ENCODE peak calls at places on chromosomes 3 and 15, in eight cellular contexts. One of them, this sample, is unnamed.

GRCh38 chr3:24244491-24244890 is 250.2 kb downstream of the THRB start:
- DNase-seq in osteoblast: no peak
- DNase-seq in BJ: no peak
- DNase-seq in IMR-90: no peak
- DNase-seq in fibroblast of lung: no peak
- DNase-seq in A673: no peak
- DNase-seq in psoas muscle: no peak
- DNase-seq in left lung: no peak
- DNase-seq in this sample: no peak

GRCh38 chr15:89731275-89731674 is 19.8 kb downstream of the MESP1 start:
- DNase-seq in psoas muscle: no peak
- DNase-seq in osteoblast: no peak
- DNase-seq in fibroblast of lung: no peak
- DNase-seq in IMR-90: no peak
- DNase-seq in left lung: no peak
- DNase-seq in A673: no peak
- DNase-seq in BJ: no peak
- DNase-seq in this sample: no peak

GRCh38 chr3:29324180-29324651 is 43.3 kb downstream of the RBMS3 start:
- DNase-seq in fibroblast of lung: peak; percentile 80
- DNase-seq in BJ: no peak
- DNase-seq in psoas muscle: peak; percentile 50
- DNase-seq in left lung: peak; percentile 68
- DNase-seq in IMR-90: peak; percentile 67
- DNase-seq in osteoblast: peak; percentile 43
- DNase-seq in A673: peak; percentile 45
- DNase-seq in this sample: no peak

GRCh38 chr15:81511160-81511559 is 137.1 kb upstream of the TMC3 start:
- DNase-seq in IMR-90: peak; percentile 70
- DNase-seq in psoas muscle: no peak
- DNase-seq in osteoblast: no peak
- DNase-seq in fibroblast of lung: peak; percentile 81
- DNase-seq in BJ: no peak
- DNase-seq in left lung: no peak
- DNase-seq in A673: no peak
- DNase-seq in this sample: no peak

GRCh38 chr3:38005076-38006020 is 14.8 kb downstream of the VILL start:
- DNase-seq in osteoblast: peak; percentile 58
- DNase-seq in fibroblast of lung: peak; percentile 29
- DNase-seq in psoas muscle: no peak
- DNase-seq in BJ: no peak
- DNase-seq in A673: no peak
- DNase-seq in IMR-90: no peak
- DNase-seq in left lung: no peak
- DNase-seq in this sample: no peak

GRCh38 chr3:175346573-175347356 is 487.6 kb downstream of the NAALADL2 start:
- DNase-seq in A673: peak; percentile 70
- DNase-seq in left lung: peak; percentile 62
- DNase-seq in BJ: peak; percentile 68
- DNase-seq in psoas muscle: peak; percentile 17
- DNase-seq in IMR-90: peak; percentile 95
- DNase-seq in fibroblast of lung: peak; percentile 98
- DNase-seq in osteoblast: peak; percentile 43
- DNase-seq in this sample: peak; percentile 75

GRCh38 chr3:129068291-129068886 is 7.8 kb downstream of the GP9 start:
- DNase-seq in psoas muscle: no peak
- DNase-seq in BJ: no peak
- DNase-seq in left lung: no peak
- DNase-seq in A673: no peak
- DNase-seq in osteoblast: no peak
- DNase-seq in fibroblast of lung: peak; percentile 42
- DNase-seq in IMR-90: no peak
- DNase-seq in this sample: no peak

GRCh38 chr15:74631935-74632560 is 16.4 kb downstream of the CLK3 start:
- DNase-seq in left lung: no peak
- DNase-seq in IMR-90: peak; percentile 45
- DNase-seq in osteoblast: peak; percentile 94
- DNase-seq in BJ: no peak
- DNase-seq in fibroblast of lung: peak; percentile 29
- DNase-seq in psoas muscle: peak; percentile 55
- DNase-seq in A673: peak; percentile 55
- DNase-seq in this sample: no peak

GRCh38 chr15:36782681-36783080 is 203.3 kb downstream of the CDIN1 start:
- DNase-seq in A673: no peak
- DNase-seq in psoas muscle: no peak
- DNase-seq in IMR-90: no peak
- DNase-seq in osteoblast: no peak
- DNase-seq in left lung: no peak
- DNase-seq in fibroblast of lung: no peak
- DNase-seq in BJ: no peak
- DNase-seq in this sample: no peak

GRCh38 chr15:50148362-50148963 is 29.4 kb upstream of the ATP8B4 start:
- DNase-seq in BJ: no peak
- DNase-seq in IMR-90: peak; percentile 79
- DNase-seq in fibroblast of lung: peak; percentile 71
- DNase-seq in left lung: no peak
- DNase-seq in psoas muscle: no peak
- DNase-seq in A673: peak; percentile 92
- DNase-seq in osteoblast: no peak
- DNase-seq in this sample: no peak

GRCh38 chr15:85482896-85483295 is 102.5 kb downstream of the AKAP13 start:
- DNase-seq in A673: no peak
- DNase-seq in fibroblast of lung: peak; percentile 94
- DNase-seq in osteoblast: no peak
- DNase-seq in BJ: peak; percentile 77
- DNase-seq in left lung: no peak
- DNase-seq in psoas muscle: no peak
- DNase-seq in IMR-90: peak; percentile 92
- DNase-seq in this sample: peak; percentile 77

GRCh38 chr3:121757812-121758545 is 8.4 kb upstream of the GOLGB1 start:
- DNase-seq in IMR-90: no peak
- DNase-seq in fibroblast of lung: no peak
- DNase-seq in psoas muscle: no peak
- DNase-seq in BJ: no peak
- DNase-seq in osteoblast: no peak
- DNase-seq in left lung: no peak
- DNase-seq in A673: no peak
- DNase-seq in this sample: no peak

GRCh38 chr3:3200632-3201212 is 21.2 kb upstream of the CRBN start:
- DNase-seq in left lung: no peak
- DNase-seq in psoas muscle: no peak
- DNase-seq in IMR-90: peak; percentile 62
- DNase-seq in osteoblast: peak; percentile 83
- DNase-seq in fibroblast of lung: peak; percentile 67
- DNase-seq in BJ: no peak
- DNase-seq in A673: peak; percentile 68
- DNase-seq in this sample: peak; percentile 25

GRCh38 chr15:44243829-44244228 is 44.7 kb upstream of the GOLM2 start:
- DNase-seq in BJ: no peak
- DNase-seq in A673: no peak
- DNase-seq in IMR-90: no peak
- DNase-seq in fibroblast of lung: no peak
- DNase-seq in left lung: no peak
- DNase-seq in osteoblast: no peak
- DNase-seq in psoas muscle: no peak
- DNase-seq in this sample: no peak

GRCh38 chr3:128864351-128864811 is 15.0 kb upstream of the ACAD9 start:
- DNase-seq in BJ: no peak
- DNase-seq in IMR-90: no peak
- DNase-seq in psoas muscle: no peak
- DNase-seq in left lung: no peak
- DNase-seq in A673: no peak
- DNase-seq in osteoblast: no peak
- DNase-seq in fibroblast of lung: no peak
- DNase-seq in this sample: no peak

DNA sequence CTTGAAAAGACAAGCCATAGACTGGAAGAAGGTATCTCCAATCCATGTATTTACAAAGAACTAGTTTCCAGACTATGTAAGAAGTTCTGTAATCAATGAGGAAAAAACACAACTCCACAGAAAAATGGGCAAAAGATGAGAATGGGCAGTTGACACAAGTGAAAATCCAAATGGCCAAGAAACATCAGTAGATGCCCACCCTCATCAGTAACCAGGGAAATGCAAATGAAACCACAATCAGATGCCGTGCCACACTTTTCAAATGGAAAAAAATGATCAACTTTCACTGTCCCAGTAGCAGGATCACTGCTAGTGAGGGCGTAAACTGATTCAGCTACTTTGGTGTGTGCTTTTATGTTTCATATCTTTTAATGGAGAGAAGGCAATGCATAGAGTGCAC is 4.5 kb upstream of the CPEB1 start:
- DNase-seq in BJ: no peak
- DNase-seq in A673: no peak
- DNase-seq in psoas muscle: no peak
- DNase-seq in osteoblast: peak; percentile 11
- DNase-seq in IMR-90: no peak
- DNase-seq in left lung: no peak
- DNase-seq in fibroblast of lung: no peak
- DNase-seq in this sample: no peak
- H3K27me3 ChIP-seq in BJ: peaks cover 8% of the 10 kb centered on the region
- H3K27me3 ChIP-seq in A673: peaks cover 61% of the 10 kb centered on the region
- H3K27me3 ChIP-seq in psoas muscle: peaks cover 42% of the 10 kb centered on the region
- H3K27me3 ChIP-seq in osteoblast: peaks cover 26% of the 10 kb centered on the region
- H3K27me3 ChIP-seq in IMR-90: peaks cover 27% of the 10 kb centered on the region
- H3K27me3 ChIP-seq in left lung: peaks cover 63% of the 10 kb centered on the region
- H3K27me3 ChIP-seq in fibroblast of lung: peaks cover 14% of the 10 kb centered on the region
- H3K27me3 ChIP-seq in this sample: peaks cover 34% of the 10 kb centered on the region

GRCh38 chr3:140499114-140499757 is 178.6 kb upstream of the TRIM42 start:
- DNase-seq in BJ: no peak
- DNase-seq in IMR-90: no peak
- DNase-seq in fibroblast of lung: peak; percentile 23
- DNase-seq in osteoblast: peak; percentile 42
- DNase-seq in A673: peak; percentile 6
- DNase-seq in psoas muscle: no peak
- DNase-seq in left lung: no peak
- DNase-seq in this sample: no peak
- TF ChIP-seq CTCF in BJ: no peak
- TF ChIP-seq CTCF in IMR-90: no peak
- TF ChIP-seq CTCF in fibroblast of lung: peak; percentile 17
- TF ChIP-seq CTCF in osteoblast: peak; percentile 41
- TF ChIP-seq CTCF in A673: peak; percentile 39
- TF ChIP-seq CTCF in psoas muscle: peak; percentile 47
- TF ChIP-seq CTCF in left lung: no peak
- TF ChIP-seq CTCF in this sample: peak; percentile 29

DNA sequence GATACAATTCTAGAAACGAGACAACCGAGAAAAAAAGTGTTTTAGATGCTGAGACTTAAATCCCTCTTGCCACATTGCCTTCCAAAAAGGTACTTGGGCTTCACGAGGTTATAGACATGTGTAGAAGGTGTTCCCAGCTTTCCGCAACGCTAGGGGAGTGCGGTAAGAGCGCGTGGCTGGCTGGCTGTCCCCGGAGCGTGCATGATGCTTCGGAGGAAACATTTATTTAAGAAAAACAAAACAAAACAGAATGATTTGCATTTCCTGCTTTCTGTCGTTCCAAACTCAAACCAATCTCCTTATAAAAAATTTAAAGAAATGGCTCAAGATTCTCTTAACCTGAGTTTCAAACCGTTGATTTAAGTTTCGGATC is 841 bp downstream of the SLC6A20 start:
- DNase-seq in osteoblast: peak; percentile 68
- DNase-seq in IMR-90: peak; percentile 4
- DNase-seq in A673: no peak
- DNase-seq in BJ: no peak
- DNase-seq in left lung: no peak
- DNase-seq in psoas muscle: no peak
- DNase-seq in fibroblast of lung: no peak
- DNase-seq in this sample: no peak
- H3K27me3 ChIP-seq in osteoblast: peaks cover 93% of the 10 kb centered on the region
- H3K27me3 ChIP-seq in IMR-90: peaks cover 86% of the 10 kb centered on the region
- H3K27me3 ChIP-seq in A673: peaks cover 29% of the 10 kb centered on the region
- H3K27me3 ChIP-seq in BJ: peaks cover 58% of the 10 kb centered on the region
- H3K27me3 ChIP-seq in left lung: peaks cover 66% of the 10 kb centered on the region
- H3K27me3 ChIP-seq in psoas muscle: peaks cover 51% of the 10 kb centered on the region
- H3K27me3 ChIP-seq in fibroblast of lung: peaks cover 60% of the 10 kb centered on the region
- H3K27me3 ChIP-seq in this sample: peaks cover 9% of the 10 kb centered on the region

DNA sequence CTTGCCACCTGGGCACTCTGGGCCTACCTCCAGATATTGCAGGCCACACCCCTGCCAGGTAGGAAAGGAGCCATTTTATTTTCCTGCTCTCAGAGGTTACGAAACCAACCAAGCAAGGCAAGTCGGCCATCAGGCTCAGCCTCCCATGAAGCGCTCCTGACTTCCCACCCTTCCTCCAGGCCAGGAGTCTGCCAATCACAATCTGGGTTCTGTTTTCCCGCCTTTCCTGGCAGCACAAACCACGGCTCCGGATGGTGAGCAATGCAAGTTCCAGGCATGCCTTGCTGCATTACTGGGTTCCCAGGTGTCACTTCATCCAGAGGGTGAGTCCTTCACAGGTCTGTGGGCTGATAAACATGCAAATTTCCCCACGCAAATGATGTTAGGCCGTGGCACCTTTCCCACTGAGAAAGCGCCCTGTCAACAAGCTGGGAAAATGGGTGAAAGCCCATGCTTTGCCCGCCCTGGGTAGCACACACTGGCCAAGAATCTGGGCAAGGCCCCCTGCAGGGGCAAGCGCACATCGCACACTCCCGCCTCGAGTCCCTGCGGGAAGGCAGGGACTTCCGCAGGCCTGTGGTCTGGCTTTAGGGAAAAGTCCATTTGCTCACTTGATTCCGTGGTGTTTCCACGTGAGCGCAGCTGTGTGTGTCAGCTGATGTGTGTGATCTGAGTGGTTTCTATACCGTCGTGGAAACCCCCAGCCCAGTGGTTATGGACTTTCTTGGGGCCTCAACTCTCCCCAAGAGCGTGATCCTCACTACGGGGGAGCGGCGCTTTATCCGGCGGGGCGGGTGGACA is 61.6 kb upstream of the RYK start:
- DNase-seq in IMR-90: no peak
- DNase-seq in BJ: no peak
- DNase-seq in left lung: peak; percentile 71
- DNase-seq in osteoblast: peak; percentile 82
- DNase-seq in fibroblast of lung: peak; percentile 89
- DNase-seq in psoas muscle: peak; percentile 39
- DNase-seq in A673: no peak
- DNase-seq in this sample: no peak
- TF ChIP-seq CTCF in IMR-90: no peak
- TF ChIP-seq CTCF in BJ: peak; percentile 34
- TF ChIP-seq CTCF in left lung: peak; percentile 26
- TF ChIP-seq CTCF in osteoblast: no peak
- TF ChIP-seq CTCF in fibroblast of lung: no peak
- TF ChIP-seq CTCF in psoas muscle: peak; percentile 13
- TF ChIP-seq CTCF in A673: no peak
- TF ChIP-seq CTCF in this sample: peak; percentile 25

This sample was measured in kidney epithelial cell.